ENCODE peak calls at places on chromosomes 2 and 18, in six cellular contexts. J, R, S, E, D and L are unnamed samples.

GRCh38 chr2:154696771-154697170 is 1.7 kb upstream of the KCNJ3 start:
- DNase-seq in J (no peak), R (no peak), S (no peak), E (no peak), D (no peak), L (no peak)

GRCh38 chr2:105425936-105426625 is 27.2 kb upstream of the FHL2 start:
- DNase-seq in J (no peak), R (no peak), S (no peak), E (no peak), D (no peak), L (no peak)

GRCh38 chr2:201432551-201433388 is 18.5 kb downstream of the TRAK2 start:
- DNase-seq in J (peak), R (no peak), S (no peak), E (peak), D (no peak), L (peak)

GRCh38 chr18:6270791-6271216 is 143.9 kb downstream of the L3MBTL4 start:
- DNase-seq in J (no peak), R (no peak), S (peak), E (no peak), D (no peak), L (no peak)

GRCh38 chr2:48781366-48781765 is 25.8 kb upstream of the LHCGR start:
- DNase-seq in J (no peak), R (no peak), S (no peak), E (peak), D (no peak), L (no peak)

GRCh38 chr2:105828543-105828942 is 83.8 kb downstream of the NCK2 start:
- DNase-seq in J (no peak), R (no peak), S (no peak), E (no peak), D (no peak), L (no peak)

GRCh38 chr2:11465110-11465484 is 864 bp downstream of the E2F6 start:
- DNase-seq in J (no peak), R (no peak), S (no peak), E (no peak), D (no peak), L (no peak)

GRCh38 chr2:26640331-26640745 is 828 bp downstream of the CIB4 start:
- DNase-seq in J (peak), R (no peak), S (no peak), E (peak), D (no peak), L (peak)

GRCh38 chr2:121746071-121746578 is 9.3 kb upstream of the TSN start:
- DNase-seq in J (no peak), R (no peak), S (no peak), E (no peak), D (no peak), L (no peak)

GRCh38 chr2:130261970-130262760 is 63.9 kb upstream of the TUBA3E start:
- DNase-seq in J (no peak), R (no peak), S (no peak), E (peak), D (peak), L (no peak)

GRCh38 chr2:125959047-125959446 is 696.9 kb upstream of the GYPC start:
- DNase-seq in J (no peak), R (no peak), S (no peak), E (no peak), D (no peak), L (no peak)

GRCh38 chr2:29744976-29745375 is 176.4 kb downstream of the ALK start:
- DNase-seq in J (no peak), R (no peak), S (no peak), E (no peak), D (no peak), L (no peak)

GRCh38 chr18:45335644-45336043 is 279.6 kb upstream of the SLC14A2 start:
- DNase-seq in J (peak), R (no peak), S (no peak), E (no peak), D (no peak), L (peak)

GRCh38 chr2:165161510-165161909 is 42.3 kb downstream of the SCN3A start:
- DNase-seq in J (peak), R (no peak), S (no peak), E (peak), D (no peak), L (peak)

GRCh38 chr2:86336350-86337234 is 834 bp downstream of the REEP1 start:
- DNase-seq in J (no peak), R (no peak), S (peak), E (no peak), D (no peak), L (no peak)

GRCh38 chr2:240745456-240745855 is 53.8 kb downstream of the AQP12A start:
- DNase-seq in J (no peak), R (no peak), S (no peak), E (no peak), D (no peak), L (no peak)

GRCh38 chr2:172162225-172162733 is 59.6 kb upstream of the DLX2 start:
- DNase-seq in J (no peak), R (no peak), S (no peak), E (no peak), D (no peak), L (no peak)

GRCh38 chr2:32051836-32052439 is 11.4 kb upstream of the SPAST start:
- DNase-seq in J (no peak), R (no peak), S (no peak), E (no peak), D (no peak), L (no peak)

GRCh38 chr2:28606986-28607441 is 111.2 kb downstream of the PLB1 start:
- DNase-seq in J (peak), R (no peak), S (no peak), E (peak), D (no peak), L (no peak)

GRCh38 chr2:190043441-190043840 is 19.1 kb downstream of the MSTN start:
- DNase-seq in J (no peak), R (no peak), S (no peak), E (peak), D (no peak), L (peak)

GRCh38 chr2:172438741-172439508 is 11.5 kb downstream of the ITGA6 start:
- DNase-seq in J (peak), R (no peak), S (no peak), E (peak), D (no peak), L (peak)

GRCh38 chr2:27870724-27871123 is 19.5 kb downstream of the RBKS start:
- DNase-seq in J (no peak), R (no peak), S (no peak), E (no peak), D (no peak), L (no peak)

GRCh38 chr2:74575320-74575719 is 20.8 kb downstream of the DOK1 start:
- DNase-seq in J (no peak), R (no peak), S (no peak), E (no peak), D (no peak), L (no peak)

GRCh38 chr2:119520696-119521436 is 3.4 kb downstream of the SCTR start:
- DNase-seq in J (no peak), R (no peak), S (no peak), E (no peak), D (no peak), L (no peak)

GRCh38 chr18:43932140-43932539 is 654.9 kb upstream of the SYT4 start:
- DNase-seq in J (peak), R (no peak), S (no peak), E (peak), D (no peak), L (no peak)

GRCh38 chr18:11162889-11163288 is 13.5 kb upstream of the PIEZO2 start:
- DNase-seq in J (no peak), R (no peak), S (no peak), E (no peak), D (no peak), L (no peak)

GRCh38 chr2:216774620-216775019 is 79.3 kb upstream of the IGFBP5 start:
- DNase-seq in J (peak), R (no peak), S (no peak), E (peak), D (no peak), L (peak)

GRCh38 chr2:138648606-138649005 is 131.6 kb downstream of the NXPH2 start:
- DNase-seq in J (no peak), R (no peak), S (no peak), E (no peak), D (no peak), L (no peak)

GRCh38 chr2:162327134-162327769 is 8.8 kb upstream of the IFIH1 start:
- DNase-seq in J (no peak), R (no peak), S (no peak), E (peak), D (no peak), L (no peak)

GRCh38 chr2:221429741-221430491 is 142.2 kb downstream of the EPHA4 start:
- DNase-seq in J (peak), R (no peak), S (no peak), E (no peak), D (no peak), L (peak)

GRCh38 chr18:48238636-48239035 is 170.5 kb downstream of the ZBTB7C start:
- DNase-seq in J (no peak), R (no peak), S (no peak), E (no peak), D (no peak), L (no peak)

DNA sequence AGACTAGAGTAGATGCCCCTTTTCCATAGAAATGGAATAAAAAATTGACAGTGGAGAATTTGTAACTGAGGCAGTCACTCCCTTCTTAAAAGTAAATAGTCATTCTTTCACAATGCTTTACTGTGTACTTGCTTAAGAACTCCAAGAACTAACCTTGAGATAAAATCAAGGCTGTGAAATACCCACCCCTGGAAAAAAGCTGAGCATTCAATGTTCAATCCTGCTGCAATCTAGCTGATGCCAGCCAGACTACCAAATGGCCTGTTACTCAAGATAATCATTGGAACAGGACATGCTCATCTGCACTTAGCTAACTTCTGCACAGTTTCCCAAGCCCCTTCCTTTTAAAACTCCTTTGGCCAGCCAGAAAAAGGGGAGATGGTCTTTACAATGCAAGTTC is 367.4 kb upstream of the GULP1 start:
- DNase-seq in J (no peak), R (no peak), S (no peak), E (no peak), D (no peak), L (no peak)
- H3K4me3 ChIP-seq in J (no peak), R (no peak), S (no peak), E (no peak), D (no peak), L (no peak)

GRCh38 chr2:44549099-44549471 is 187.3 kb downstream of the CAMKMT start:
- DNase-seq in J (peak), R (no peak), S (no peak), E (peak), D (no peak), L (peak)
- H3K4me3 ChIP-seq in J (no peak), R (no peak), S (no peak), E (no peak), D (no peak), L (no peak)

DNA sequence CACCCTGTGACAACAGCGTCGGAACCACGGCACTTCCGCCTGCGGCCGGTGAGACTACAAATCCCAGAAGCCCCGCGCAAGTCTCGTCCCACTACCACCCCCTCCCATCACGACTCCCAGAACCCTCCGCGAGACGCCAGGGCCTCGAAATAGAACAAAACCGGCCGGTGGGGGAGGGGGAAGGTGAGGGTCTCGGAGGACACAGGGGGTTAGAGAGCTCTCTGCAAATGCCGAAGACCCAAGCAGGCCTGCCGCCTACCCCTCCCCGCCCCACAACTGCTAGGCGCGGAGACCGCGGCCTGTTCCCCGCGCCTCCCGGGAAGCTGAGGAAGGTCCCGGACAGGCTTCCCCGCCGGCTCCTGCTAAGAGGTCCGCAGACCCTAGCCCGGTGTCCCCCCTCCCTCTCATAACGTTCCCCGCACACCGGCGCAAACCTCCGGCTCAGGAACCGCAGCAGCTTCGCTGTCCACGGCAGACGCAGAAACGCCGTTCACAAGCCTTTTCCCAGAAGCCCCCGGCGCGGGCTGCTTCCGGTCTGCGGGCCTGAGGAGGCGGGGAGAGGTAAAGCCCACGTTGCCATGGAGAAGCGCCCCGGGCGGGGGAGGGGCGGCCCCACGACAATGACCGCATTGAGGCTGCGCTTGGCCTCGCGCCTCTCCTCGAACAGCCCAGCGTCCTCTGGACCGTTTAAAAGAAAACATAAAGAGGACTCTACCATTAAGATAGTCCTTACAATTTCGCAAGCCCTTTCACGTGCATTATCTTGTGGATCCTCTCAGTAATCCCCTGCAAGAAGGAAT is at the start of gene ZNF24:
- DNase-seq in J (peak), R (peak), S (peak), E (peak), D (peak), L (peak)
- H3K4me3 ChIP-seq in J (peak), R (peak), S (peak), E (peak), D (peak), L (peak)

GRCh38 chr2:123695449-123695848 is 329.6 kb upstream of the CNTNAP5 start:
- DNase-seq in J (no peak), R (no peak), S (no peak), E (no peak), D (no peak), L (no peak)

DNA sequence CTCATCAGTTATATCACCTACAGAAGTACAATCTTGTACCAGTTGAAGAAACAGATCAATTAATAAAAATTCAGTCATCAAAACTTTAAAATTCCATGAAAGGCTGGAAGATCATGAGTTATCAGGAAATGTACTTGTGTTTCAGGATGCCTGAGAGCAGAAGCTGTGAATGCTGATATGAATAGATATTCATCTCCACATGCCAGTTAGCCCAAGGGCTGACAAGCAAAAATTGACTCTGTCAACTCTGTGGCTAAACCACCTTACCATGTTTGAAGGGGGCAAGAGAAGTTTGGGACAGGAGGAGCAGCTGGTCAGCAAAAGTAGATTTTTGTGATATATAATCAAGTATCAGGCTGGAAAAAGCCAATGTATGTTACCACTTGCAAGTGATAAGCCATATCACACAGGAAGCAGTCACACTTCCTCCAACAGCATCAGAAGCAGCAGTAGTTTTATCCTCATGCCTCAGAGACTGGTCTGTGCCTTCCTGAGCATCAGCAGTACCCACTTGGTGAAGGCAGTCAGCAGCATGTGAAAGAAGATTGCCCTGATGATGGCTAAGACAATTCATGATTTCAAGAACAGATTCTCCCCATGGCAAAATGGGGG is 328.2 kb upstream of the CNTNAP5 start:
- DNase-seq in J (no peak), R (no peak), S (no peak), E (no peak), D (no peak), L (no peak)
- H3K4me3 ChIP-seq in J (no peak), R (no peak), S (no peak), E (no peak), D (no peak), L (no peak)

GRCh38 chr18:76564117-76564516 is 69.1 kb upstream of the ZNF516 start:
- DNase-seq in J (peak), R (no peak), S (no peak), E (peak), D (no peak), L (peak)

GRCh38 chr18:76562286-76562840 is 67.3 kb upstream of the ZNF516 start:
- DNase-seq in J (no peak), R (no peak), S (no peak), E (no peak), D (no peak), L (no peak)

GRCh38 chr18:76566987-76567386 is 71.9 kb upstream of the ZNF516 start:
- DNase-seq in J (no peak), R (no peak), S (no peak), E (no peak), D (no peak), L (no peak)

GRCh38 chr18:76565238-76566173 is 70.5 kb upstream of the ZNF516 start:
- DNase-seq in J (peak), R (peak), S (no peak), E (peak), D (peak), L (peak)

GRCh38 chr18:76564636-76565237 is 69.7 kb upstream of the ZNF516 start:
- DNase-seq in J (no peak), R (no peak), S (no peak), E (peak), D (no peak), L (no peak)
- H3K4me3 ChIP-seq in J (peak), R (peak), S (no peak), E (peak), D (peak), L (peak)

GRCh38 chr2:207130958-207131521 is 34.7 kb downstream of the KLF7 start:
- DNase-seq in J (no peak), R (no peak), S (no peak), E (no peak), D (no peak), L (no peak)

GRCh38 chr2:207129821-207130220 is 35.9 kb downstream of the KLF7 start:
- DNase-seq in J (no peak), R (no peak), S (no peak), E (no peak), D (no peak), L (no peak)

GRCh38 chr2:207126724-207127314 is 38.9 kb downstream of the KLF7 start:
- DNase-seq in J (peak), R (no peak), S (no peak), E (peak), D (no peak), L (no peak)

GRCh38 chr2:207131634-207132418 is 33.9 kb downstream of the KLF7 start:
- DNase-seq in J (peak), R (no peak), S (no peak), E (no peak), D (no peak), L (peak)

DNA sequence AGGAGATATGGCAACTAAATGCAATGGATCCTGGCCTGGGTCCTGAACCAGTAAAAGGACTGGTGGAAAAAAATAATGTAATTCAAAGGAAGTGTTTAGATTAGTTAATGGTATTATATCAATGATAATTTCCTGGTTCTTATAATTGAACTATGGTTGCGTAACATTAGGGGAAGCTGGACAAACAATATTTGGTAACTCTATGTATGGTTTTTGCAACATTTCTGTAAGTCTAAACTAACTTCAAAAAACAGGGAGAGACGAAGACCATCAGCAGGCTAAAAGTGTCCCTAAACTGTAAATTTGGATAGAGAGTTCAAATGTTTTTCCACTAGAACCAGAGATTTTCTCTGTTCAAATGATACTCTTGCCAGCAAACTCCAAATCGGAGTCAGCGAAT is 36.9 kb downstream of the KLF7 start:
- DNase-seq in J (no peak), R (no peak), S (no peak), E (no peak), D (no peak), L (no peak)
- H3K4me3 ChIP-seq in J (no peak), R (no peak), S (no peak), E (no peak), D (no peak), L (no peak)

GRCh38 chr2:24439280-24439970 is 51.6 kb upstream of the NCOA1 start:
- DNase-seq in J (no peak), R (no peak), S (no peak), E (peak), D (no peak), L (no peak)
- H3K4me3 ChIP-seq in J (no peak), R (no peak), S (no peak), E (no peak), D (no peak), L (no peak)

DNA sequence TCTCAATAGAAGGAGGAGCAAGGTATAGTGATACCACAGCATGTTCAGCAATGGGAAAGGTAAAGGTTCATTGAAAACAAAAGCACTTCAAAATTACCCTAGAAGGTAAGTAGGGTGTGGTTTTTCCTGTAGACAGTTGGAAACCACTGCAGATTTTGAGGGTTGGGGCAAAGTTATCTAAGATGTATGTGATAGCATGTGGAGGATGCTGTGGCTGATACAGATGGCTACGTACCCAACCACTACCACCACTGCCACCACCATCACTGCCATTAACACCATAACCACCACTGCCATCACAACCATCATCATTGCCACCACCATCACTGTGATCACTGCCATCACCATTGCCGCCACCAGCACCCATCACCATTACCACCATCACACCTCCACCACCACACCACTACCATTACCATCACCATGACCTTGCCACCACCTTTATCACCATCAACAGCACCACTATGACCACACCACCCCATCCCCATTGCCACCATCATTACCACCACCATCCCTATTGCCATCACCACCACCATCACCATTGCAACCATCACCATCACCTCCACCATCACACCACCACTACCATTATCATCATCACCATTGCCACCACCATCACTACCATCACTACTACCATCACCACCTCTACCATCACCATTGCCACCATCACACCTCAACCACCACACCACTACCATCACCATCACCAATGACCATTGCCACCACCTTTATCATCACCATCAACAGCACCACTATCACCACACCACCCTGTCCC is 3.7 kb downstream of the TMSB10 start:
- DNase-seq in J (no peak), R (no peak), S (no peak), E (no peak), D (no peak), L (no peak)
- H3K4me3 ChIP-seq in J (no peak), R (no peak), S (no peak), E (no peak), D (no peak), L (no peak)